ENCODE peak calls at places on chromosome 20, in ten cellular contexts. Z is cardiac muscle cell, P is heart right ventricle, Y is tibial artery, I is H1, N is kidney epithelial cell, D is mucosa of descending colon, T is body of pancreas, X is upper lobe of right lung, L is A673. C is an unnamed sample.

GRCh38 chr20:18225652-18226051 is 62.7 kb upstream of the ZNF133 start:
- DNase-seq in P (no peak), I (no peak), Z (peak; percentile 38), D (no peak), Y (no peak), T (no peak), X (no peak), N (no peak), L (no peak), C (no peak)

GRCh38 chr20:62805365-62805710 is 703 bp downstream of the OGFR start:
- DNase-seq in Z (no peak), D (peak; percentile 36), I (peak; percentile 53), Y (no peak), N (no peak), T (peak; percentile 43), L (peak; percentile 57), P (no peak), X (no peak), C (no peak)

GRCh38 chr20:50540620-50541605 is 30.7 kb downstream of the PTPN1 start:
- DNase-seq in N (peak; percentile 94), Z (peak; percentile 95), Y (no peak), X (no peak), P (no peak), L (no peak), D (no peak), I (no peak), T (no peak), C (no peak)

GRCh38 chr20:39524371-39524911 is 562.3 kb downstream of the DHX35 start:
- DNase-seq in I (no peak), N (no peak), D (no peak), Z (no peak), T (no peak), P (no peak), Y (no peak), L (no peak), X (no peak), C (no peak)

GRCh38 chr20:2692036-2692885 is at the start of gene EBF4:
- DNase-seq in P (peak; percentile 44), I (peak; percentile 64), L (no peak), N (no peak), Y (no peak), D (no peak), Z (peak; percentile 50), T (peak; percentile 44), X (no peak), C (peak; percentile 63)

GRCh38 chr20:44700306-44700705 is 14.9 kb upstream of the CCN5 start:
- DNase-seq in D (no peak), T (no peak), Z (no peak), L (no peak), X (no peak), I (no peak), N (no peak), P (no peak), Y (no peak), C (no peak)

GRCh38 chr20:63092660-63093215 is 86.0 kb upstream of the BHLHE23 start:
- DNase-seq in I (peak; percentile 43), X (no peak), N (no peak), P (no peak), Y (no peak), T (peak; percentile 2), L (no peak), D (no peak), Z (no peak), C (no peak)

GRCh38 chr20:6468751-6469150 is 298.7 kb upstream of the BMP2 start:
- DNase-seq in T (no peak), P (no peak), Z (no peak), L (no peak), I (no peak), D (no peak), N (no peak), X (no peak), Y (no peak), C (no peak)

GRCh38 chr20:24164360-24164759 is 175.8 kb upstream of the GGTLC1 start:
- DNase-seq in N (no peak), L (peak; percentile 35), Y (no peak), X (no peak), D (peak; percentile 10), Z (peak; percentile 22), I (peak; percentile 81), T (no peak), P (no peak), C (no peak)

GRCh38 chr20:35648836-35649235 is 15.9 kb downstream of the CPNE1 start:
- DNase-seq in N (no peak), T (no peak), L (no peak), D (no peak), I (no peak), Y (no peak), X (no peak), Z (peak; percentile 51), P (no peak), C (no peak)

GRCh38 chr20:17710379-17711305 is 10.9 kb downstream of the BANF2 start:
- DNase-seq in X (no peak), N (no peak), T (peak; percentile 41), I (no peak), Y (no peak), D (peak; percentile 23), P (peak; percentile 6), L (no peak), Z (peak; percentile 45), C (no peak)

GRCh38 chr20:50635014-50635557 is 56.3 kb downstream of the RIPOR3 start:
- DNase-seq in I (no peak), N (no peak), P (no peak), L (no peak), Y (no peak), T (no peak), Z (no peak), X (no peak), D (no peak), C (no peak)

GRCh38 chr20:37902504-37903313 is at the start of gene VSTM2L:
- DNase-seq in I (no peak), X (peak; percentile 72), N (no peak), T (no peak), Z (peak; percentile 75), Y (no peak), D (no peak), L (peak; percentile 91), P (no peak), C (no peak)

GRCh38 chr20:60352017-60352416 is 393.8 kb downstream of the CDH26 start:
- DNase-seq in L (no peak), X (no peak), N (no peak), P (no peak), Y (no peak), T (no peak), D (no peak), I (no peak), Z (no peak), C (no peak)

GRCh38 chr20:1654994-1655393 is 2.6 kb downstream of the SIRPG start:
- DNase-seq in Y (no peak), I (no peak), X (no peak), T (no peak), Z (no peak), N (no peak), P (no peak), L (peak; percentile 6), D (no peak), C (no peak)

DNA sequence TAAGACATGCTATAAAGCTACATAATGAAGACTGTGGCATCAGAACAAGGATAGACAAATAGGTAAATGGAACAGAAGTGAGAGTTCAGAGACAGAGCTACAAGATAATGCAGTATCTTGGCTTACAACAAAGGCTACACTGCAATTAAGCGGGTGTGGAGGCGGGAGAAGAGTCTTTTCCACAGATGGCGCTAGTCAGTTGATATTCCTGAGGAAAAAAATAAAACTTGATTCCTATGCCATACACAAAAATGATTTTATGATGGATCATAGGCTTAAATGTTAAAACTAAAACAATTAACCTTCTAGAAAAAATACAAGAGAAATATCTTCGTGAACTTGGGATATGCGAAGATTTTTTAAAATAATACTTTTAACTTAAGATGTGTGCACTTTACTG is 31.0 kb downstream of the RIN2 start:
- DNase-seq in P (no peak), T (no peak), I (no peak), N (no peak), Y (no peak), L (no peak), X (no peak), Z (no peak), D (no peak), C (no peak)
- TF ChIP-seq CTCF in P (no peak), T (no peak), I (peak; percentile 51), N (no peak), Y (no peak), L (peak; percentile 19), X (no peak), Z (no peak), D (no peak), C (no peak)

DNA sequence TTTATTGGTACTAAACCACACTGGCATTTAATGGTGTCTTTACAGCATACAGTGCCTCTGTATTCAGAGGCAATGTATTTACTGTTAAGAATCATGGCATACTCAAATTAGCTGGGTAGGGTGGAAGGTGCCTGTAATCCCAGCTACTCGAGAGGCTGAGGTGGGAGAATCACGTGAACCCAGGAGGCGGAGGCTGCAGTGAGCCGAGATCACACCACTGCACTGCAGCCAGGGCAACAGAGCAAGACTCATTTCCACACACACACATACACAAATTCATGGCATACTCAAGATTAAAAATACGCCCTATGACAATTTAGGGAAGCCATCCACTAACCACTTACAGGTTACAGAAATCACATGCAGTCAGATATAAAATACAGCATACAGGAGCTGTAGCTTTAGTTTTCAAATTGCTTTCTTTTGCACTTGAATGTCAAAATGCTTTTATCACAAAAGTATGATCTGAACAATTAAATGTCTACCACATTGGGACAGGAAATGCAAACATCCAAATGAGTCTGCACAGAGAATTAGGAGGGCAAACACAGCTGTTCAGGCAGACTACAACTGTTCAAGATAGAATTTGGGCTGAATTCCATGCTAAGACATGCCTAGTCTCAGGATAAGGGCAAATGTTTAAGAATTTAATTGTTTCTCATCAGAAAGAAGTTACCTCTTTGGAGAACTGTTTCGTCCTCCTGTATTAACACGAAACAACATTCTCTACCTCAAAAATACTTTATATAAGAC is 36.4 kb downstream of the CSNK2A1 start:
- DNase-seq in T (no peak), X (no peak), P (no peak), I (no peak), D (no peak), L (no peak), Z (no peak), N (no peak), Y (no peak), C (no peak)
- H3K36me3 ChIP-seq in T (peaks cover 8% of the 10 kb centered on the region), X (peaks cover 52% of the 10 kb centered on the region), P (peaks cover 61% of the 10 kb centered on the region), I (peaks cover 50% of the 10 kb centered on the region), D (no peaks in the 10 kb centered on the region), L (peaks cover 63% of the 10 kb centered on the region), Z (peaks cover 42% of the 10 kb centered on the region), N (peaks cover 2% of the 10 kb centered on the region), Y (peaks cover 61% of the 10 kb centered on the region), C (no peaks in the 10 kb centered on the region)

DNA sequence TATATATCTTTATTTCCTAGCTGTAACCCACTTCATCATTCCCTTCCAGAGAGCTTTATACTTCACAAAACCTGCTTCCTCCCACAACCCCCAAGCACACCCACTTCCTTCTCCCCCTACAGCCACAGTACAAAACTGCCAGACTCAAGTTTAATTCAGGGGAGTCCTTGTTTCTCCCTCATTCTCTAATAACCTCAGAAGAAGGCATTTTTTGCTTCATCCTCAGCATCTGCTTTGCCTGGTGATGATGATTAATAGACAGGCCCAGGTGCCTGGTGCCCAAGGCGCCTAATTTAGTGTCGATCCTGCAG is 414.3 kb downstream of the KIF16B start:
- DNase-seq in P (no peak), Z (no peak), I (no peak), Y (no peak), D (no peak), T (no peak), N (no peak), L (no peak), X (no peak), C (no peak)
- TF ChIP-seq CTCF in P (no peak), Z (no peak), I (no peak), Y (no peak), D (no peak), T (no peak), N (no peak), L (no peak), X (no peak), C (no peak)

GRCh38 chr20:56774873-56775272 is 145.8 kb downstream of the TFAP2C start:
- DNase-seq in Z (no peak), L (no peak), D (no peak), I (no peak), X (no peak), Y (no peak), N (no peak), T (no peak), P (no peak), C (no peak)
- H3K36me3 ChIP-seq in Z (no peaks in the 10 kb centered on the region), L (no peaks in the 10 kb centered on the region), D (no peaks in the 10 kb centered on the region), I (no peaks in the 10 kb centered on the region), X (no peaks in the 10 kb centered on the region), Y (no peaks in the 10 kb centered on the region), N (no peaks in the 10 kb centered on the region), T (no peaks in the 10 kb centered on the region), P (no peaks in the 10 kb centered on the region), C (no peaks in the 10 kb centered on the region)

C was measured in prostate gland.